ENCODE peak calls at places on chromosomes 7 and 10, in seven cellular contexts. F is testis, U is left ventricle myocardium inferior, M is cardiac muscle cell, E is ovary, O is hepatocyte, N is Caco-2. H is an unnamed sample.

GRCh38 chr7:66193146-66193725 is 11.9 kb upstream of the TPST1 start:
- DNase-seq in O (no peak), F (no peak), N (no peak), U (no peak), E (no peak), M (no peak), H (no peak)

GRCh38 chr10:18486444-18486843 is 164.9 kb downstream of the NSUN6 start:
- DNase-seq in F (no peak), N (no peak), E (no peak), O (peak; percentile 6), M (no peak), U (no peak), H (no peak)

GRCh38 chr10:124436191-124436638 is 13.6 kb downstream of the NKX1-2 start:
- DNase-seq in O (no peak), U (no peak), N (no peak), M (no peak), E (no peak), F (no peak), H (no peak)

GRCh38 chr10:91614254-91614624 is 18.6 kb downstream of the PPP1R3C start:
- DNase-seq in N (no peak), E (no peak), O (no peak), M (no peak), U (no peak), F (no peak), H (no peak)

GRCh38 chr7:117902314-117902889 is 29.2 kb upstream of the CTTNBP2 start:
- DNase-seq in N (no peak), U (no peak), M (no peak), E (no peak), O (no peak), F (no peak), H (no peak)

GRCh38 chr7:4269086-4269485 is 413.0 kb upstream of the FOXK1 start:
- DNase-seq in E (no peak), M (no peak), F (no peak), O (no peak), N (no peak), U (no peak), H (no peak)

GRCh38 chr10:27998954-27999275 is at the start of gene ODAD2:
- DNase-seq in F (no peak), N (no peak), E (no peak), U (no peak), M (no peak), O (no peak), H (no peak)

GRCh38 chr10:7512487-7512886 is 101.7 kb upstream of the SFMBT2 start:
- DNase-seq in N (no peak), U (no peak), E (no peak), O (no peak), F (no peak), M (no peak), H (no peak)

GRCh38 chr10:480928-481551 is 208.4 kb downstream of the DIP2C start:
- DNase-seq in U (no peak), N (no peak), F (peak; percentile 67), E (no peak), O (peak; percentile 34), M (peak; percentile 56), H (no peak)

GRCh38 chr10:63083904-63084689 is 49.0 kb upstream of the NRBF2 start:
- DNase-seq in N (peak; percentile 69), E (peak; percentile 33), F (peak; percentile 78), M (peak; percentile 72), O (peak; percentile 76), U (peak; percentile 29), H (peak; percentile 73)

GRCh38 chr7:26199301-26200112 is 1.0 kb downstream of the HNRNPA2B1 start:
- DNase-seq in E (peak; percentile 69), M (peak; percentile 58), O (peak; percentile 77), F (peak; percentile 78), N (peak; percentile 63), U (peak; percentile 63), H (peak; percentile 83)

GRCh38 chr7:103660455-103661371 is 214.7 kb upstream of the SLC26A5 start:
- DNase-seq in N (peak; percentile 77), F (no peak), U (no peak), M (no peak), O (peak; percentile 71), E (no peak), H (no peak)

GRCh38 chr7:20222219-20222828 is 5.1 kb upstream of the MACC1 start:
- DNase-seq in N (no peak), F (no peak), E (no peak), M (no peak), U (no peak), O (no peak), H (no peak)

GRCh38 chr7:134454277-134454676 is 4.6 kb downstream of the AKR1B1 start:
- DNase-seq in U (no peak), O (no peak), F (no peak), M (no peak), N (no peak), E (no peak), H (no peak)

GRCh38 chr7:28292826-28293528 is 112.4 kb upstream of the JAZF1 start:
- DNase-seq in F (no peak), O (no peak), U (no peak), N (no peak), E (no peak), M (no peak), H (no peak)

GRCh38 chr10:58588673-58589265 is 76.1 kb downstream of the BICC1 start:
- DNase-seq in F (peak; percentile 25), U (no peak), N (no peak), O (no peak), E (no peak), M (peak; percentile 18), H (no peak)

GRCh38 chr7:116249969-116250553 is 39.7 kb downstream of the TES start:
- DNase-seq in U (no peak), O (peak; percentile 17), F (no peak), N (peak; percentile 51), E (no peak), M (peak; percentile 23), H (no peak)

GRCh38 chr7:16644157-16644556 is 1.4 kb downstream of the ANKMY2 start:
- DNase-seq in F (no peak), E (no peak), O (peak; percentile 4), U (no peak), N (no peak), M (no peak), H (no peak)

GRCh38 chr7:50812847-50813475 is 30.3 kb upstream of the GRB10 start:
- DNase-seq in M (peak; percentile 60), N (peak; percentile 41), O (peak; percentile 74), F (peak; percentile 72), E (peak; percentile 19), U (peak; percentile 81), H (peak; percentile 84)

GRCh38 chr7:1974290-1974689 is 258.5 kb downstream of the MAD1L1 start:
- DNase-seq in M (no peak), F (no peak), E (no peak), N (no peak), O (no peak), U (no peak), H (no peak)

GRCh38 chr7:38027884-38028455 is 107.5 kb downstream of the EPDR1 start:
- DNase-seq in N (no peak), F (no peak), U (no peak), E (no peak), M (no peak), O (no peak), H (no peak)

GRCh38 chr10:124035928-124036558 is 57.4 kb downstream of the CHST15 start:
- DNase-seq in E (no peak), F (no peak), O (peak; percentile 67), M (no peak), U (peak; percentile 33), N (peak; percentile 35), H (peak; percentile 72)

GRCh38 chr7:140345426-140345825 is 52.9 kb downstream of the SLC37A3 start:
- DNase-seq in U (no peak), E (no peak), O (no peak), N (no peak), M (no peak), F (no peak), H (no peak)

GRCh38 chr7:140349172-140349771 is 49.1 kb downstream of the SLC37A3 start:
- DNase-seq in O (no peak), F (no peak), E (no peak), M (no peak), N (no peak), U (no peak), H (no peak)

GRCh38 chr7:140348161-140348849 is 50.0 kb downstream of the SLC37A3 start:
- DNase-seq in U (no peak), N (no peak), O (no peak), E (no peak), F (no peak), M (no peak), H (no peak)

GRCh38 chr7:140347218-140347617 is 51.1 kb downstream of the SLC37A3 start:
- DNase-seq in U (no peak), O (no peak), N (no peak), E (no peak), F (no peak), M (no peak), H (no peak)

GRCh38 chr7:140350056-140350455 is 48.3 kb downstream of the SLC37A3 start:
- DNase-seq in O (no peak), E (no peak), N (no peak), U (no peak), F (no peak), M (no peak), H (no peak)
- H3K36me3 ChIP-seq in O (no peaks in the 10 kb centered on the region), E (no peaks in the 10 kb centered on the region), N (no peaks in the 10 kb centered on the region), U (peaks cover 60% of the 10 kb centered on the region), F (no peaks in the 10 kb centered on the region), M (peaks cover 29% of the 10 kb centered on the region), H (peaks cover 6% of the 10 kb centered on the region)

GRCh38 chr10:14660872-14661271 is 113.8 kb downstream of the FAM107B start:
- DNase-seq in U (no peak), M (no peak), O (no peak), N (no peak), E (no peak), F (no peak), H (no peak)
- H3K4me1 ChIP-seq in U (no peaks in the 10 kb centered on the region), M (no peaks in the 10 kb centered on the region), O (no peaks in the 10 kb centered on the region), N (peaks cover 5% of the 10 kb centered on the region), E (no peaks in the 10 kb centered on the region), F (no peaks in the 10 kb centered on the region), H (no peaks in the 10 kb centered on the region)

DNA sequence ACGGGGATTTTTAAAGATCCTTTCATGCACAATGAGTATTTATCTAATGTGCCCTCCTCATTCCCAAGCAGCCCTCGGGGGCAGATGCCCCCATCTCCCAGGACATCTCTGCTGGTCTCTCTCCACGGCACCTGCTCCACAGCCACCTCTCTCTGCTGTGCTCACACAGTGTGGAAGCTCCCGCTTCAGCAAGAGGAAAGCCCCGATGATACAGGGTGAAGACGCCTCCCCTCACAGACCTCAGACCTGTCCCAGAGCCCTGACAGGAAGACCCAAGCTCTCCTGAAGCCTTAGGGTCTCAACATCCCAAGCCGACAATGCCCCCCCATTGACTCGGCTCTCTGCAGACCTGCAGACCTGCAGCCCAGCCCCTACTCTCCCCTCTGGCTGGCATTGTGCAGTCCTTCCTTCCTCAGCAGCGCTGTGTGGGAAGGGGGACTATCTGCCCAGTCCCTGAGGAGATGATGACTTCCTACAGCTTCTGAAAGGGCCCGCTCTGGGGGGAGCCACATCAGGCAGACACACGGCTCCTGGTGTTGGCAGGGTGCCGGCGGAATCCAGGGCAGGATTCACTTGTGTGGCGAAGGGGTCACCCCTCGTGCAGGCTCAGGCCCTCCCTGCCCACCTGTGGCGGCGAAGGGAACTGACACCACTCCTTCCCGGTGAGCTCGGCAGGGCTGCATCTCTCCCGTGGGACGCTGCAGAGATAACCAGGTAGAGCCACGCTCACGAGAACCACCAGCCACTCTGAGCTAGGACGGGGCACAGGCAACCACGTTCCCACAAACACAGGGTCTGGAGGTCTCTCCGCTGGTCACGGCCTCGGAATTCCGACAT is 61.8 kb downstream of the PTPRN2 start:
- DNase-seq in F (no peak), U (no peak), O (no peak), N (no peak), E (no peak), M (no peak), H (no peak)
- H3K27me3 ChIP-seq in F (no peaks in the 10 kb centered on the region), U (peaks cover 46% of the 10 kb centered on the region), O (no peaks in the 10 kb centered on the region), N (no peaks in the 10 kb centered on the region), E (no peaks in the 10 kb centered on the region), M (no peaks in the 10 kb centered on the region), H (no peaks in the 10 kb centered on the region)

GRCh38 chr10:112148314-112148713 is 35.3 kb downstream of the GPAM start:
- DNase-seq in F (no peak), E (no peak), M (no peak), O (no peak), U (no peak), N (no peak), H (no peak)
- H3K36me3 ChIP-seq in F (no peaks in the 10 kb centered on the region), E (no peaks in the 10 kb centered on the region), M (peaks cover 21% of the 10 kb centered on the region), O (no peaks in the 10 kb centered on the region), U (peaks cover 46% of the 10 kb centered on the region), N (no peaks in the 10 kb centered on the region), H (peaks cover 4% of the 10 kb centered on the region)

H was measured in aorta.